ENCODE peak calls at places on chromosomes 2 and 18, in five cellular contexts. One of them, this sample, is unnamed.
A peak's percentile ranks its signal among the peaks of the same experiment; 100 is the strongest.

GRCh38 chr2:239800785-239801184 is 224.4 kb downstream of the NDUFA10 start:
- DNase-seq in stimulated activated CD4-positive, alpha-beta T cell treated with anti-CD3 and anti-CD28 coated beads, TNF-alpha, amount 100 ng/mL, for 24 hours: no peak
- DNase-seq in upper lobe of right lung: no peak
- DNase-seq in dorsolateral prefrontal cortex: peak; percentile 20
- DNase-seq in T-helper 1 cell: no peak
- DNase-seq in this sample: no peak

GRCh38 chr2:74374509-74375205 is 5.5 kb downstream of the DCTN1 start:
- DNase-seq in dorsolateral prefrontal cortex: peak; percentile 97
- DNase-seq in stimulated activated CD4-positive, alpha-beta T cell treated with anti-CD3 and anti-CD28 coated beads, TNF-alpha, amount 100 ng/mL, for 24 hours: no peak
- DNase-seq in T-helper 1 cell: no peak
- DNase-seq in upper lobe of right lung: no peak
- DNase-seq in this sample: peak; percentile 98

GRCh38 chr2:18432999-18433398 is 127.5 kb downstream of the RDH14 start:
- DNase-seq in upper lobe of right lung: no peak
- DNase-seq in dorsolateral prefrontal cortex: no peak
- DNase-seq in T-helper 1 cell: no peak
- DNase-seq in stimulated activated CD4-positive, alpha-beta T cell treated with anti-CD3 and anti-CD28 coated beads, TNF-alpha, amount 100 ng/mL, for 24 hours: no peak
- DNase-seq in this sample: no peak

GRCh38 chr18:39753178-39753577 is 2187.6 kb upstream of the CELF4 start:
- DNase-seq in stimulated activated CD4-positive, alpha-beta T cell treated with anti-CD3 and anti-CD28 coated beads, TNF-alpha, amount 100 ng/mL, for 24 hours: no peak
- DNase-seq in T-helper 1 cell: no peak
- DNase-seq in upper lobe of right lung: no peak
- DNase-seq in dorsolateral prefrontal cortex: no peak
- DNase-seq in this sample: no peak

GRCh38 chr2:219642465-219643083 is 15.1 kb downstream of the SLC4A3 start:
- DNase-seq in T-helper 1 cell: peak; percentile 86
- DNase-seq in stimulated activated CD4-positive, alpha-beta T cell treated with anti-CD3 and anti-CD28 coated beads, TNF-alpha, amount 100 ng/mL, for 24 hours: peak; percentile 91
- DNase-seq in dorsolateral prefrontal cortex: peak; percentile 94
- DNase-seq in upper lobe of right lung: peak; percentile 98
- DNase-seq in this sample: peak; percentile 93

GRCh38 chr18:31512203-31512764 is 14.3 kb downstream of the DSG2 start:
- DNase-seq in T-helper 1 cell: no peak
- DNase-seq in dorsolateral prefrontal cortex: no peak
- DNase-seq in stimulated activated CD4-positive, alpha-beta T cell treated with anti-CD3 and anti-CD28 coated beads, TNF-alpha, amount 100 ng/mL, for 24 hours: no peak
- DNase-seq in upper lobe of right lung: no peak
- DNase-seq in this sample: no peak

GRCh38 chr2:28346587-28346986 is 46.1 kb upstream of the FOSL2 start:
- DNase-seq in T-helper 1 cell: no peak
- DNase-seq in stimulated activated CD4-positive, alpha-beta T cell treated with anti-CD3 and anti-CD28 coated beads, TNF-alpha, amount 100 ng/mL, for 24 hours: no peak
- DNase-seq in dorsolateral prefrontal cortex: no peak
- DNase-seq in upper lobe of right lung: peak; percentile 33
- DNase-seq in this sample: no peak

GRCh38 chr2:239275871-239276812 is 124.7 kb downstream of the HDAC4 start:
- DNase-seq in upper lobe of right lung: peak; percentile 67
- DNase-seq in T-helper 1 cell: no peak
- DNase-seq in stimulated activated CD4-positive, alpha-beta T cell treated with anti-CD3 and anti-CD28 coated beads, TNF-alpha, amount 100 ng/mL, for 24 hours: no peak
- DNase-seq in dorsolateral prefrontal cortex: peak; percentile 69
- DNase-seq in this sample: peak; percentile 82

GRCh38 chr2:102359527-102359926 is 3.9 kb downstream of the IL18R1 start:
- DNase-seq in dorsolateral prefrontal cortex: no peak
- DNase-seq in T-helper 1 cell: no peak
- DNase-seq in upper lobe of right lung: no peak
- DNase-seq in stimulated activated CD4-positive, alpha-beta T cell treated with anti-CD3 and anti-CD28 coated beads, TNF-alpha, amount 100 ng/mL, for 24 hours: no peak
- DNase-seq in this sample: no peak

GRCh38 chr2:177106212-177106611 is 106.4 kb upstream of the HNRNPA3 start:
- DNase-seq in upper lobe of right lung: no peak
- DNase-seq in T-helper 1 cell: no peak
- DNase-seq in dorsolateral prefrontal cortex: no peak
- DNase-seq in stimulated activated CD4-positive, alpha-beta T cell treated with anti-CD3 and anti-CD28 coated beads, TNF-alpha, amount 100 ng/mL, for 24 hours: no peak
- DNase-seq in this sample: no peak

GRCh38 chr2:203675086-203675485 is 31.4 kb upstream of the CD28 start:
- DNase-seq in stimulated activated CD4-positive, alpha-beta T cell treated with anti-CD3 and anti-CD28 coated beads, TNF-alpha, amount 100 ng/mL, for 24 hours: no peak
- DNase-seq in dorsolateral prefrontal cortex: no peak
- DNase-seq in T-helper 1 cell: no peak
- DNase-seq in upper lobe of right lung: no peak
- DNase-seq in this sample: no peak

GRCh38 chr2:31270136-31270535 is 36.2 kb downstream of the EHD3 start:
- DNase-seq in stimulated activated CD4-positive, alpha-beta T cell treated with anti-CD3 and anti-CD28 coated beads, TNF-alpha, amount 100 ng/mL, for 24 hours: no peak
- DNase-seq in upper lobe of right lung: no peak
- DNase-seq in dorsolateral prefrontal cortex: no peak
- DNase-seq in T-helper 1 cell: no peak
- DNase-seq in this sample: no peak

GRCh38 chr2:34423301-34423700 is 824.2 kb upstream of the FAM98A start:
- DNase-seq in dorsolateral prefrontal cortex: no peak
- DNase-seq in stimulated activated CD4-positive, alpha-beta T cell treated with anti-CD3 and anti-CD28 coated beads, TNF-alpha, amount 100 ng/mL, for 24 hours: no peak
- DNase-seq in upper lobe of right lung: no peak
- DNase-seq in T-helper 1 cell: no peak
- DNase-seq in this sample: no peak

GRCh38 chr18:78123926-78124797 is 855.5 kb upstream of the SALL3 start:
- DNase-seq in stimulated activated CD4-positive, alpha-beta T cell treated with anti-CD3 and anti-CD28 coated beads, TNF-alpha, amount 100 ng/mL, for 24 hours: no peak
- DNase-seq in T-helper 1 cell: no peak
- DNase-seq in dorsolateral prefrontal cortex: no peak
- DNase-seq in upper lobe of right lung: no peak
- DNase-seq in this sample: no peak

GRCh38 chr18:57581301-57581934 is 5.1 kb downstream of the FECH start:
- DNase-seq in stimulated activated CD4-positive, alpha-beta T cell treated with anti-CD3 and anti-CD28 coated beads, TNF-alpha, amount 100 ng/mL, for 24 hours: no peak
- DNase-seq in dorsolateral prefrontal cortex: no peak
- DNase-seq in T-helper 1 cell: peak; percentile 8
- DNase-seq in upper lobe of right lung: no peak
- DNase-seq in this sample: peak; percentile 74

GRCh38 chr2:230865324-230865765 is 603 bp downstream of the ITM2C start:
- DNase-seq in stimulated activated CD4-positive, alpha-beta T cell treated with anti-CD3 and anti-CD28 coated beads, TNF-alpha, amount 100 ng/mL, for 24 hours: no peak
- DNase-seq in dorsolateral prefrontal cortex: no peak
- DNase-seq in upper lobe of right lung: no peak
- DNase-seq in T-helper 1 cell: no peak
- DNase-seq in this sample: no peak

GRCh38 chr2:229851870-229852269 is 69.9 kb downstream of the TRIP12 start:
- DNase-seq in dorsolateral prefrontal cortex: no peak
- DNase-seq in T-helper 1 cell: peak; percentile 25
- DNase-seq in stimulated activated CD4-positive, alpha-beta T cell treated with anti-CD3 and anti-CD28 coated beads, TNF-alpha, amount 100 ng/mL, for 24 hours: no peak
- DNase-seq in upper lobe of right lung: no peak
- DNase-seq in this sample: no peak

GRCh38 chr2:120936476-120937334 is 201.0 kb downstream of the GLI2 start:
- DNase-seq in stimulated activated CD4-positive, alpha-beta T cell treated with anti-CD3 and anti-CD28 coated beads, TNF-alpha, amount 100 ng/mL, for 24 hours: no peak
- DNase-seq in upper lobe of right lung: no peak
- DNase-seq in dorsolateral prefrontal cortex: no peak
- DNase-seq in T-helper 1 cell: no peak
- DNase-seq in this sample: no peak

GRCh38 chr2:29697715-29698114 is 223.7 kb downstream of the ALK start:
- DNase-seq in dorsolateral prefrontal cortex: no peak
- DNase-seq in upper lobe of right lung: no peak
- DNase-seq in stimulated activated CD4-positive, alpha-beta T cell treated with anti-CD3 and anti-CD28 coated beads, TNF-alpha, amount 100 ng/mL, for 24 hours: no peak
- DNase-seq in T-helper 1 cell: no peak
- DNase-seq in this sample: no peak

GRCh38 chr2:109185338-109185737 is 56.3 kb downstream of the SH3RF3 start:
- DNase-seq in dorsolateral prefrontal cortex: no peak
- DNase-seq in T-helper 1 cell: no peak
- DNase-seq in upper lobe of right lung: no peak
- DNase-seq in stimulated activated CD4-positive, alpha-beta T cell treated with anti-CD3 and anti-CD28 coated beads, TNF-alpha, amount 100 ng/mL, for 24 hours: no peak
- DNase-seq in this sample: no peak